ENCODE peak calls at places on chromosome 13, in six cellular contexts. R is hepatocyte; O is CD4-positive, CD25-positive, alpha-beta regulatory T cell; P is M059J; T is memory B cell; D is BE2C. M is an unnamed sample.

GRCh38 chr13:76980075-76980718 is 11.7 kb upstream of the CLN5 start:
- DNase-seq in P (peak; percentile 32), O (peak; percentile 72), D (peak; percentile 92), T (peak; percentile 87), R (peak; percentile 85), M (peak; percentile 66)

GRCh38 chr13:80276371-80277289 is 64.3 kb downstream of the SPRY2 start:
- DNase-seq in D (peak; percentile 18), R (no peak), O (no peak), P (peak; percentile 65), T (no peak), M (no peak)

GRCh38 chr13:42836930-42837329 is 55.5 kb downstream of the FAM216B start:
- DNase-seq in P (peak; percentile 69), D (peak; percentile 33), R (peak; percentile 67), T (no peak), O (peak; percentile 1), M (no peak)

GRCh38 chr13:98664047-98664446 is 87.1 kb upstream of the STK24 start:
- DNase-seq in O (peak; percentile 23), R (no peak), T (no peak), P (peak; percentile 78), D (no peak), M (no peak)

GRCh38 chr13:62320129-62320724 is 904.6 kb upstream of the PCDH20 start:
- DNase-seq in D (peak; percentile 20), P (peak; percentile 9), O (peak; percentile 0), T (no peak), R (peak; percentile 48), M (no peak)

GRCh38 chr13:111474136-111475002 is 153.9 kb downstream of the TEX29 start:
- DNase-seq in D (no peak), P (peak; percentile 29), R (peak; percentile 66), O (peak; percentile 16), T (no peak), M (no peak)

GRCh38 chr13:99376132-99376531 is 68.9 kb upstream of the GPR183 start:
- DNase-seq in D (no peak), T (peak; percentile 83), O (no peak), R (no peak), P (no peak), M (no peak)

GRCh38 chr13:28657784-28658538 is 969 bp upstream of the POMP start:
- DNase-seq in R (peak; percentile 22), T (no peak), D (no peak), O (peak; percentile 41), P (no peak), M (no peak)

GRCh38 chr13:50200988-50201387 is 185.7 kb downstream of the KCNRG start:
- DNase-seq in R (peak; percentile 38), P (no peak), D (peak; percentile 56), T (no peak), O (no peak), M (no peak)

GRCh38 chr13:90696254-90696653 is 651.2 kb upstream of the MIR17HG start:
- DNase-seq in D (no peak), R (peak; percentile 13), T (no peak), O (no peak), P (peak; percentile 66), M (no peak)

GRCh38 chr13:44718467-44718866 is 142.3 kb upstream of the TSC22D1 start:
- DNase-seq in R (no peak), D (no peak), P (no peak), T (no peak), O (no peak), M (no peak)

GRCh38 chr13:25727250-25727649 is 324.6 kb downstream of the SHISA2 start:
- DNase-seq in R (peak; percentile 18), O (no peak), P (no peak), D (no peak), T (no peak), M (no peak)

GRCh38 chr13:44117351-44117750 is 237.6 kb downstream of the LACC1 start:
- DNase-seq in D (no peak), T (no peak), O (peak; percentile 12), R (peak; percentile 21), P (peak; percentile 12), M (no peak)

GRCh38 chr13:40786568-40786996 is 2.8 kb upstream of the SLC25A15 start:
- DNase-seq in O (no peak), D (no peak), R (no peak), T (no peak), P (peak; percentile 74), M (no peak)

GRCh38 chr13:42685762-42686560 is 95.4 kb upstream of the FAM216B start:
- DNase-seq in T (no peak), P (no peak), R (peak; percentile 15), D (no peak), O (no peak), M (no peak)

GRCh38 chr13:46385946-46386345 is 1.1 kb downstream of the RUBCNL start:
- DNase-seq in R (no peak), D (no peak), P (peak; percentile 34), T (no peak), O (no peak), M (no peak)

GRCh38 chr13:40673414-40673813 is 7.0 kb upstream of the FOXO1 start:
- DNase-seq in O (no peak), T (no peak), P (no peak), D (no peak), R (no peak), M (no peak)

GRCh38 chr13:21949818-21950429 is 279.1 kb downstream of the FGF9 start:
- DNase-seq in P (peak; percentile 3), T (no peak), R (no peak), O (no peak), D (no peak), M (no peak)

GRCh38 chr13:63625869-63626268 is 2210.2 kb upstream of the PCDH20 start:
- DNase-seq in P (peak; percentile 13), T (no peak), R (no peak), D (peak; percentile 52), O (no peak), M (no peak)

GRCh38 chr13:112442483-112443090 is 66.4 kb downstream of the SPACA7 start:
- DNase-seq in R (no peak), D (no peak), T (no peak), O (no peak), P (no peak), M (no peak)

GRCh38 chr13:106373989-106374572 is 161.4 kb downstream of the EFNB2 start:
- DNase-seq in D (no peak), T (no peak), P (peak; percentile 67), R (peak; percentile 40), O (no peak), M (no peak)

GRCh38 chr13:44103721-44104490 is 224.2 kb downstream of the LACC1 start:
- DNase-seq in T (no peak), P (no peak), R (no peak), O (no peak), D (no peak), M (no peak)

GRCh38 chr13:99658266-99658991 is 157.2 kb downstream of the TM9SF2 start:
- DNase-seq in P (peak; percentile 61), T (no peak), R (peak; percentile 73), O (peak; percentile 74), D (peak; percentile 19), M (peak; percentile 19)

GRCh38 chr13:50693755-50694154 is 149.7 kb downstream of the DLEU7 start:
- DNase-seq in O (no peak), P (peak; percentile 77), R (no peak), D (no peak), T (no peak), M (no peak)

GRCh38 chr13:89755729-89756492 is 1591.6 kb upstream of the MIR17HG start:
- DNase-seq in D (no peak), R (no peak), O (no peak), P (no peak), T (no peak), M (no peak)

GRCh38 chr13:110363009-110363408 is 55.9 kb downstream of the COL4A2 start:
- DNase-seq in R (no peak), T (no peak), D (peak; percentile 26), O (no peak), P (no peak), M (no peak)

GRCh38 chr13:34678154-34678553 is 263.9 kb upstream of the NBEA start:
- DNase-seq in O (no peak), D (no peak), R (no peak), P (peak; percentile 82), T (no peak), M (no peak)

GRCh38 chr13:30362869-30363268 is 55.5 kb upstream of the KATNAL1 start:
- DNase-seq in O (no peak), R (no peak), D (no peak), P (no peak), T (no peak), M (no peak)

GRCh38 chr13:31733709-31734108 is 5.6 kb upstream of the RXFP2 start:
- DNase-seq in T (no peak), P (no peak), D (no peak), R (no peak), O (no peak), M (no peak)

GRCh38 chr13:57633141-57633949 is 1.8 kb downstream of the PCDH17 start:
- DNase-seq in D (no peak), T (no peak), P (no peak), O (no peak), R (peak; percentile 60), M (no peak)

GRCh38 chr13:70027551-70027950 is 80.1 kb upstream of the ATXN8OS start:
- DNase-seq in O (no peak), R (no peak), T (no peak), D (no peak), P (no peak), M (no peak)

M was measured in activated gamma-delta T cell.